ENCODE peak calls at places on chromosomes 2 and 18, in four cellular contexts. Y is fibroblast of pulmonary artery, F is epithelial cell of esophagus, N is ELR. P is an unnamed sample.

GRCh38 chr2:88857951-88858406 is 166.5 kb downstream of the RPIA start:
- DNase-seq in N (peak; percentile 60), Y (peak; percentile 60), F (no peak), P (no peak)

GRCh38 chr2:239610457-239611221 is 209.8 kb upstream of the HDAC4 start:
- DNase-seq in N (no peak), Y (no peak), F (no peak), P (no peak)

GRCh38 chr2:164852086-164852485 is 10.5 kb upstream of the COBLL1 start:
- DNase-seq in N (no peak), F (no peak), Y (no peak), P (no peak)

GRCh38 chr2:72326759-72327158 is 179.1 kb upstream of the CYP26B1 start:
- DNase-seq in F (no peak), Y (peak; percentile 26), N (no peak), P (no peak)

GRCh38 chr2:13230221-13230620 is 513.5 kb downstream of the TRIB2 start:
- DNase-seq in F (peak; percentile 4), Y (no peak), N (peak; percentile 40), P (no peak)

GRCh38 chr2:138842341-138842740 is 62.2 kb upstream of the NXPH2 start:
- DNase-seq in F (no peak), N (no peak), Y (no peak), P (no peak)

GRCh38 chr2:100707016-100707947 is 112.7 kb upstream of the NPAS2 start:
- DNase-seq in N (no peak), F (no peak), Y (no peak), P (peak; percentile 22)

GRCh38 chr2:166653185-166653813 is 159.2 kb upstream of the SCN7A start:
- DNase-seq in Y (peak; percentile 72), N (no peak), F (peak; percentile 45), P (no peak)

GRCh38 chr18:31957728-31958127 is 14.8 kb upstream of the TRAPPC8 start:
- DNase-seq in Y (no peak), N (no peak), F (no peak), P (no peak)

GRCh38 chr2:212538156-212539144 is at the start of gene ERBB4:
- DNase-seq in Y (no peak), N (peak; percentile 33), F (peak; percentile 8), P (no peak)

GRCh38 chr18:49907346-49907929 is 94.1 kb upstream of the ACAA2 start:
- DNase-seq in F (no peak), N (no peak), Y (peak; percentile 38), P (no peak)

GRCh38 chr2:219125225-219125885 is 35.3 kb downstream of the NHEJ1 start:
- DNase-seq in F (peak; percentile 69), Y (peak; percentile 97), N (peak; percentile 95), P (no peak)

GRCh38 chr2:42867093-42868065 is 75.0 kb upstream of the HAAO start:
- DNase-seq in Y (no peak), F (peak; percentile 45), N (no peak), P (no peak)

GRCh38 chr2:9666306-9666705 is 35.5 kb upstream of the YWHAQ start:
- DNase-seq in Y (peak; percentile 41), F (no peak), N (peak; percentile 55), P (no peak)

GRCh38 chr18:63317982-63318881 is 1.3 kb downstream of the BCL2 start:
- DNase-seq in Y (no peak), F (peak; percentile 26), N (peak; percentile 11), P (no peak)

GRCh38 chr2:217920879-217921603 is 81.8 kb downstream of the TNS1 start:
- DNase-seq in N (no peak), F (no peak), Y (peak; percentile 57), P (no peak)

GRCh38 chr2:165499131-165499530 is 29.6 kb downstream of the CSRNP3 start:
- DNase-seq in N (peak; percentile 0), Y (no peak), F (no peak), P (no peak)

GRCh38 chr18:27130029-27130428 is 55.1 kb downstream of the CHST9 start:
- DNase-seq in F (no peak), N (no peak), Y (no peak), P (no peak)

GRCh38 chr18:59123588-59124369 is 15.9 kb upstream of the SEC11C start:
- DNase-seq in F (peak; percentile 95), N (peak; percentile 92), Y (peak; percentile 62), P (no peak)

GRCh38 chr2:158772306-158773078 is 22.6 kb upstream of the DAPL1 start:
- DNase-seq in Y (no peak), N (no peak), F (no peak), P (no peak)

GRCh38 chr18:36284268-36284667 is 13.2 kb upstream of the FHOD3 start:
- DNase-seq in F (no peak), N (no peak), Y (no peak), P (no peak)

GRCh38 chr2:45681675-45682074 is 30.2 kb downstream of the PRKCE start:
- DNase-seq in F (peak; percentile 86), N (peak; percentile 92), Y (peak; percentile 82), P (no peak)

GRCh38 chr2:44772131-44772530 is 169.4 kb upstream of the SIX3 start:
- DNase-seq in F (no peak), N (no peak), Y (no peak), P (no peak)

GRCh38 chr2:112789186-112789585 is 4.9 kb upstream of the IL1A start:
- DNase-seq in F (no peak), N (no peak), Y (no peak), P (no peak)

GRCh38 chr2:17747684-17748452 is 5.7 kb downstream of the SMC6 start:
- DNase-seq in N (peak; percentile 69), F (peak; percentile 55), Y (no peak), P (no peak)

GRCh38 chr18:56861244-56861643 is 210.1 kb downstream of the WDR7 start:
- DNase-seq in F (no peak), N (no peak), Y (no peak), P (no peak)

GRCh38 chr2:230757476-230757875 is 44.8 kb downstream of the CAB39 start:
- DNase-seq in F (no peak), N (no peak), Y (peak; percentile 88), P (no peak)

GRCh38 chr2:241608881-241609280 is 28.1 kb downstream of the THAP4 start:
- DNase-seq in Y (no peak), F (no peak), N (no peak), P (no peak)

GRCh38 chr2:28664120-28664842 is 87.3 kb upstream of the PPP1CB start:
- DNase-seq in N (no peak), Y (peak; percentile 73), F (peak; percentile 29), P (no peak)

GRCh38 chr2:149899390-149899789 is 311.8 kb upstream of the MMADHC start:
- DNase-seq in Y (no peak), N (no peak), F (no peak), P (no peak)

GRCh38 chr2:54589340-54590215 is 133.5 kb downstream of the SPTBN1 start:
- DNase-seq in F (peak; percentile 77), Y (peak; percentile 87), N (peak; percentile 62), P (peak; percentile 92)

GRCh38 chr2:16650287-16651249 is 15.1 kb downstream of the CYRIA start:
- DNase-seq in N (peak; percentile 8), F (peak; percentile 54), Y (peak; percentile 82), P (no peak)

GRCh38 chr2:195660265-195660890 is 3.4 kb downstream of the SLC39A10 start:
- DNase-seq in Y (peak; percentile 87), F (peak; percentile 78), N (peak; percentile 84), P (peak; percentile 85)

P was measured in Jurkat, Clone E6-1.